ENCODE peak calls at places on chromosome 21, in five cellular contexts. One of them, this sample, is unnamed.

GRCh38 chr21:26115899-26116298 is 54.7 kb downstream of the APP start:
- DNase-seq in transverse colon: no peak
- DNase-seq in stomach: no peak
- DNase-seq in prostate gland: no peak
- DNase-seq in heart left ventricle: no peak
- DNase-seq in this sample: no peak

GRCh38 chr21:21101911-21102310 is 103.7 kb downstream of the NCAM2 start:
- DNase-seq in transverse colon: no peak
- DNase-seq in stomach: no peak
- DNase-seq in prostate gland: peak; percentile 9
- DNase-seq in heart left ventricle: no peak
- DNase-seq in this sample: no peak

GRCh38 chr21:33029975-33030461 is 4.3 kb downstream of the OLIG2 start:
- DNase-seq in transverse colon: no peak
- DNase-seq in stomach: no peak
- DNase-seq in prostate gland: no peak
- DNase-seq in heart left ventricle: no peak
- DNase-seq in this sample: no peak

GRCh38 chr21:22020221-22020620 is 1022.0 kb downstream of the NCAM2 start:
- DNase-seq in transverse colon: no peak
- DNase-seq in stomach: no peak
- DNase-seq in prostate gland: no peak
- DNase-seq in heart left ventricle: no peak
- DNase-seq in this sample: no peak

GRCh38 chr21:39874759-39875158 is 7.5 kb downstream of the PCP4 start:
- DNase-seq in transverse colon: no peak
- DNase-seq in stomach: no peak
- DNase-seq in prostate gland: no peak
- DNase-seq in heart left ventricle: no peak
- DNase-seq in this sample: no peak

GRCh38 chr21:33561373-33561772 is 18.5 kb downstream of the SON start:
- DNase-seq in transverse colon: no peak
- DNase-seq in stomach: no peak
- DNase-seq in prostate gland: no peak
- DNase-seq in heart left ventricle: no peak
- DNase-seq in this sample: no peak

GRCh38 chr21:29077651-29078090 is 4.2 kb upstream of the CCT8 start:
- DNase-seq in transverse colon: no peak
- DNase-seq in stomach: no peak
- DNase-seq in prostate gland: peak; percentile 26
- DNase-seq in heart left ventricle: no peak
- DNase-seq in this sample: no peak

GRCh38 chr21:18832950-18833349 is 429.4 kb upstream of the TMPRSS15 start:
- DNase-seq in transverse colon: no peak
- DNase-seq in stomach: no peak
- DNase-seq in prostate gland: no peak
- DNase-seq in heart left ventricle: no peak
- DNase-seq in this sample: peak; percentile 9

GRCh38 chr21:14762734-14763694 is 216.9 kb upstream of the SAMSN1 start:
- DNase-seq in transverse colon: no peak
- DNase-seq in stomach: no peak
- DNase-seq in prostate gland: no peak
- DNase-seq in heart left ventricle: no peak
- DNase-seq in this sample: no peak

GRCh38 chr21:29888437-29888836 is 51.4 kb downstream of the GRIK1 start:
- DNase-seq in transverse colon: no peak
- DNase-seq in stomach: no peak
- DNase-seq in prostate gland: no peak
- DNase-seq in heart left ventricle: no peak
- DNase-seq in this sample: no peak

GRCh38 chr21:27292851-27293638 is 326.2 kb upstream of the ADAMTS5 start:
- DNase-seq in transverse colon: no peak
- DNase-seq in stomach: no peak
- DNase-seq in prostate gland: no peak
- DNase-seq in heart left ventricle: no peak
- DNase-seq in this sample: no peak

GRCh38 chr21:31176080-31176551 is 137.8 kb upstream of the KRTAP19-8 start:
- DNase-seq in transverse colon: no peak
- DNase-seq in stomach: no peak
- DNase-seq in prostate gland: no peak
- DNase-seq in heart left ventricle: no peak
- DNase-seq in this sample: no peak

GRCh38 chr21:30257773-30258172 is 25.0 kb downstream of the KRTAP24-1 start:
- DNase-seq in transverse colon: no peak
- DNase-seq in stomach: no peak
- DNase-seq in prostate gland: no peak
- DNase-seq in heart left ventricle: no peak
- DNase-seq in this sample: peak; percentile 2

GRCh38 chr21:39924577-39925308 is 57.5 kb downstream of the PCP4 start:
- DNase-seq in transverse colon: no peak
- DNase-seq in stomach: no peak
- DNase-seq in prostate gland: no peak
- DNase-seq in heart left ventricle: no peak
- DNase-seq in this sample: no peak

GRCh38 chr21:42706765-42707164 is 53.3 kb downstream of the PDE9A start:
- DNase-seq in transverse colon: no peak
- DNase-seq in stomach: no peak
- DNase-seq in prostate gland: no peak
- DNase-seq in heart left ventricle: peak; percentile 9
- DNase-seq in this sample: no peak

GRCh38 chr21:14880922-14881321 is 183.9 kb downstream of the NRIP1 start:
- DNase-seq in transverse colon: no peak
- DNase-seq in stomach: no peak
- DNase-seq in prostate gland: no peak
- DNase-seq in heart left ventricle: no peak
- DNase-seq in this sample: no peak

GRCh38 chr21:17921579-17922530 is 102.7 kb upstream of the C21orf91 start:
- DNase-seq in transverse colon: no peak
- DNase-seq in stomach: no peak
- DNase-seq in prostate gland: peak; percentile 15
- DNase-seq in heart left ventricle: peak; percentile 39
- DNase-seq in this sample: no peak

GRCh38 chr21:31363720-31364119 is 19.7 kb upstream of the TIAM1 start:
- DNase-seq in transverse colon: no peak
- DNase-seq in stomach: no peak
- DNase-seq in prostate gland: no peak
- DNase-seq in heart left ventricle: no peak
- DNase-seq in this sample: no peak

GRCh38 chr21:45546636-45547203 is 4.5 kb upstream of the SLC19A1 start:
- DNase-seq in transverse colon: no peak
- DNase-seq in stomach: no peak
- DNase-seq in prostate gland: no peak
- DNase-seq in heart left ventricle: no peak
- DNase-seq in this sample: no peak

GRCh38 chr21:45544449-45545235 is 2.4 kb upstream of the SLC19A1 start:
- DNase-seq in transverse colon: no peak
- DNase-seq in stomach: peak; percentile 19
- DNase-seq in prostate gland: no peak
- DNase-seq in heart left ventricle: no peak
- DNase-seq in this sample: no peak

GRCh38 chr21:45545691-45546531 is 3.7 kb upstream of the SLC19A1 start:
- DNase-seq in transverse colon: no peak
- DNase-seq in stomach: peak; percentile 22
- DNase-seq in prostate gland: no peak
- DNase-seq in heart left ventricle: no peak
- DNase-seq in this sample: no peak

GRCh38 chr21:45543710-45544448 is 1.6 kb upstream of the SLC19A1 start:
- DNase-seq in transverse colon: no peak
- DNase-seq in stomach: peak; percentile 25
- DNase-seq in prostate gland: no peak
- DNase-seq in heart left ventricle: peak; percentile 28
- DNase-seq in this sample: no peak

GRCh38 chr21:45545236-45545570 is 3.0 kb upstream of the SLC19A1 start:
- DNase-seq in transverse colon: no peak
- DNase-seq in stomach: no peak
- DNase-seq in prostate gland: no peak
- DNase-seq in heart left ventricle: no peak
- DNase-seq in this sample: no peak
- TF ChIP-seq POLR2A in transverse colon: no peak
- TF ChIP-seq POLR2A in stomach: no peak
- TF ChIP-seq POLR2A in prostate gland: no peak
- TF ChIP-seq POLR2A in heart left ventricle: no peak
- TF ChIP-seq POLR2A in this sample: no peak

GRCh38 chr21:44846485-44847260 is 26.8 kb downstream of the PTTG1IP start:
- DNase-seq in transverse colon: peak; percentile 61
- DNase-seq in stomach: peak; percentile 60
- DNase-seq in prostate gland: peak; percentile 74
- DNase-seq in heart left ventricle: peak; percentile 65
- DNase-seq in this sample: no peak
- TF ChIP-seq POLR2A in transverse colon: no peak
- TF ChIP-seq POLR2A in stomach: no peak
- TF ChIP-seq POLR2A in prostate gland: peak; percentile 19
- TF ChIP-seq POLR2A in heart left ventricle: no peak
- TF ChIP-seq POLR2A in this sample: no peak

GRCh38 chr21:37511848-37512247 is 145.3 kb downstream of the DYRK1A start:
- DNase-seq in transverse colon: no peak
- DNase-seq in stomach: no peak
- DNase-seq in prostate gland: no peak
- DNase-seq in heart left ventricle: no peak
- DNase-seq in this sample: no peak

GRCh38 chr21:37513383-37513782 is 146.8 kb downstream of the DYRK1A start:
- DNase-seq in transverse colon: no peak
- DNase-seq in stomach: no peak
- DNase-seq in prostate gland: no peak
- DNase-seq in heart left ventricle: no peak
- DNase-seq in this sample: no peak

GRCh38 chr21:37516998-37517397 is 150.4 kb downstream of the DYRK1A start:
- DNase-seq in transverse colon: no peak
- DNase-seq in stomach: no peak
- DNase-seq in prostate gland: no peak
- DNase-seq in heart left ventricle: no peak
- DNase-seq in this sample: no peak

GRCh38 chr21:37509802-37510393 is 143.3 kb downstream of the DYRK1A start:
- DNase-seq in transverse colon: no peak
- DNase-seq in stomach: no peak
- DNase-seq in prostate gland: no peak
- DNase-seq in heart left ventricle: no peak
- DNase-seq in this sample: no peak

DNA sequence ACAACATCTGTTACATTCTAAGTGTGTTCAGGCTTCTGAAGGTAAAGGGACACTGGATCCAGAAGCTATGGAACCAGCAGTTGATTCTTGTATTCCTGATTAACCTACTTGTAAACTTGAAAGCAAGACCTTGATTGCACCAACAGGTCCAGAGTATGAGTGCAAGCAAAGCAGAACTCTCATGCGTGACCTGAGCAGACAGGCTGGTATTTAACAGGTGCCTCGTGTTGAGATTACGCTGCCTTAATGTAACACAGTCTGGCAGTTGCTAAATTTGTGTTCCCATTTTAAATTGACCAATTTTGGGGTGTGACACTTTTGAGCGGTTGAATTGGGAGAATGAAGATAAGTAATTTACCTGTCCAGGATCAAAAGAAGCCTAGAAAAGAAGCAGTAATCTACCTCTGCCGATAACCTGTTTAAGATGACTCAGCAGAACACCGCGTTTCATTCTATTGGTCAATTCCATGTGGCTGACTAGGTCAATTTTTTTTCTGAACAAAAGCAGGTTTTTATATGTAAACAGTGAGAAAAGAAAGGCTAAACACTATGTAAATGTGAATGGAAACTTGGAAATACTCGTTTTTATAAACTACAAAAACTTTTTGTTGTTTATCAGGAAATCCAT is 147.6 kb downstream of the DYRK1A start:
- DNase-seq in transverse colon: no peak
- DNase-seq in stomach: no peak
- DNase-seq in prostate gland: no peak
- DNase-seq in heart left ventricle: no peak
- DNase-seq in this sample: no peak
- TF ChIP-seq POLR2A in transverse colon: no peak
- TF ChIP-seq POLR2A in stomach: no peak
- TF ChIP-seq POLR2A in prostate gland: no peak
- TF ChIP-seq POLR2A in heart left ventricle: no peak
- TF ChIP-seq POLR2A in this sample: no peak

GRCh38 chr21:38495242-38495641 is 3.0 kb downstream of the ERG start:
- DNase-seq in transverse colon: no peak
- DNase-seq in stomach: no peak
- DNase-seq in prostate gland: no peak
- DNase-seq in heart left ventricle: no peak
- DNase-seq in this sample: no peak

GRCh38 chr21:38498057-38498833 is at the start of gene ERG:
- DNase-seq in transverse colon: no peak
- DNase-seq in stomach: no peak
- DNase-seq in prostate gland: no peak
- DNase-seq in heart left ventricle: peak; percentile 67
- DNase-seq in this sample: no peak

GRCh38 chr21:38496224-38496623 is 2.1 kb downstream of the ERG start:
- DNase-seq in transverse colon: no peak
- DNase-seq in stomach: no peak
- DNase-seq in prostate gland: no peak
- DNase-seq in heart left ventricle: no peak
- DNase-seq in this sample: no peak

GRCh38 chr21:38500073-38500472 is 1.8 kb upstream of the ERG start:
- DNase-seq in transverse colon: no peak
- DNase-seq in stomach: no peak
- DNase-seq in prostate gland: no peak
- DNase-seq in heart left ventricle: no peak
- DNase-seq in this sample: no peak

DNA sequence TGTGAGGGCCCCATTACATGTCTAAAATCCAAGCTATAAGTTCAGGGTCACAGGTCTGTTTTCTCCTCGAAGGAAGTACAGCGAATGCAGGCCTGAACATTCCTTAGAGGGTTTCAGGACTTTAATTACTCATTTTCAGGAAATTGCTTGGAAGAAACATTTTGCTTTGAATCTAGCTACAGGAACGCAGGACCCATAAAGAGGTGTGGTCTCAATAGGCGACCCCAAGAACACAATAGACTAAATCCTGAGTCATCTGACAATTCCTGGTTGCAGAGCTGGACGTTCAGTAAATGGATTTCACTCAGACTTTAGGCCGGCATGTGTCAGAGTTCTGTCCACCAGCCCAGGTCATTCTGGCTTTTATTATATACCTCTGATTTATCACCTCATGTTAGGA is 1.0 kb upstream of the ERG start:
- DNase-seq in transverse colon: no peak
- DNase-seq in stomach: no peak
- DNase-seq in prostate gland: no peak
- DNase-seq in heart left ventricle: no peak
- DNase-seq in this sample: no peak
- TF ChIP-seq POLR2A in transverse colon: no peak
- TF ChIP-seq POLR2A in stomach: no peak
- TF ChIP-seq POLR2A in prostate gland: no peak
- TF ChIP-seq POLR2A in heart left ventricle: no peak
- TF ChIP-seq POLR2A in this sample: no peak

GRCh38 chr21:46608672-46609111 is 3.8 kb upstream of the S100B start:
- DNase-seq in transverse colon: no peak
- DNase-seq in stomach: no peak
- DNase-seq in prostate gland: no peak
- DNase-seq in heart left ventricle: no peak
- DNase-seq in this sample: no peak
- TF ChIP-seq POLR2A in transverse colon: no peak
- TF ChIP-seq POLR2A in stomach: no peak
- TF ChIP-seq POLR2A in prostate gland: no peak
- TF ChIP-seq POLR2A in heart left ventricle: no peak
- TF ChIP-seq POLR2A in this sample: no peak

This sample was measured in H54.